ENCODE peak calls at places on chromosomes 16 and 17, in four cellular contexts. D is cardiac muscle cell, N is left ventricle myocardium inferior, U is esophagus squamous epithelium. G is an unnamed sample.

GRCh38 chr17:10875984-10876555 is 38.2 kb upstream of the PIRT start:
- DNase-seq in D (peak), U (no peak), N (no peak), G (peak)

GRCh38 chr16:48408688-48409087 is 23.5 kb upstream of the SIAH1 start:
- DNase-seq in U (no peak), D (no peak), N (peak), G (no peak)

GRCh38 chr16:19885456-19886060 is 910 bp upstream of the GPRC5B start:
- DNase-seq in N (peak), U (no peak), D (no peak), G (peak)

GRCh38 chr17:72301887-72302286 is 181.1 kb downstream of the SOX9 start:
- DNase-seq in D (no peak), U (no peak), N (peak), G (no peak)

GRCh38 chr17:82098939-82099765 is 1.1 kb upstream of the FASN start:
- DNase-seq in N (no peak), U (no peak), D (no peak), G (no peak)

GRCh38 chr16:69845181-69845580 is 83.0 kb downstream of the WWP2 start:
- DNase-seq in D (no peak), N (no peak), U (no peak), G (no peak)

GRCh38 chr17:5234645-5235576 is at the start of gene SCIMP:
- DNase-seq in N (peak), D (no peak), U (no peak), G (no peak)

GRCh38 chr16:55297062-55297909 is 26.7 kb upstream of the IRX6 start:
- DNase-seq in D (no peak), U (no peak), N (no peak), G (no peak)

GRCh38 chr17:31251618-31252328 is 45.3 kb downstream of the OMG start:
- DNase-seq in N (no peak), D (no peak), U (no peak), G (no peak)

GRCh38 chr17:4974064-4974670 is 6.5 kb upstream of the SPAG7 start:
- DNase-seq in N (peak), U (no peak), D (peak), G (no peak)

GRCh38 chr16:85391175-85391707 is 221.9 kb upstream of the GSE1 start:
- DNase-seq in N (no peak), U (no peak), D (no peak), G (peak)

GRCh38 chr17:66715745-66716156 is 119.2 kb upstream of the CACNG5 start:
- DNase-seq in N (no peak), D (peak), U (no peak), G (peak)

GRCh38 chr16:22077700-22078313 is 14.5 kb upstream of the VWA3A start:
- DNase-seq in N (peak), U (no peak), D (peak), G (peak)

DNA sequence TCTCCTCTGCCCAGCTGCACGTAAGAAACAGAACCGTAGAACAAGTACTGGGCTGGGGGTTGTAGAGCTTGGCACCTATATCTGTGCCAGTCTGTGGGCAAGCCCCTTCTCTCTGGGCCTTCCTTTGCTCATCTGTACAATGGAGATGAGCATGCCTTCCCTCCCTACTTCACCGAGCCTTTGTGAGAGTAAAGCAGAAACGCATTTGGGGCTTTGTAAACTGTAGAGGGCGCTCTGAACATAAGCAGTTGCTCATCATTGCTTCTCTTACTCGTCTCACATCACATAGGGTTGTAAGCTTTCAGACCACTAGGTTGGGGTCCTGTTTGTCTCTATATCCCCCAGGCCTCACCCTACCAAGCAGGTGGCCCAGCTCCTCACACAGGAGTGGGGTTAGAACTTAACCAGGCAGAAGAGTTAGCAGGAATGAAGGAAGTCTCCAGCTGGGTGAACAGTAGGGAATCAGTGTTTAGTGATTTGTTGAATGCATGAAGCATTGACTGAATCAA is 15.1 kb downstream of the SAMD14 start:
- DNase-seq in N (no peak), U (no peak), D (peak), G (peak)
- TF ChIP-seq CTCF in N (peak), U (peak), D (peak), G (no peak)

DNA sequence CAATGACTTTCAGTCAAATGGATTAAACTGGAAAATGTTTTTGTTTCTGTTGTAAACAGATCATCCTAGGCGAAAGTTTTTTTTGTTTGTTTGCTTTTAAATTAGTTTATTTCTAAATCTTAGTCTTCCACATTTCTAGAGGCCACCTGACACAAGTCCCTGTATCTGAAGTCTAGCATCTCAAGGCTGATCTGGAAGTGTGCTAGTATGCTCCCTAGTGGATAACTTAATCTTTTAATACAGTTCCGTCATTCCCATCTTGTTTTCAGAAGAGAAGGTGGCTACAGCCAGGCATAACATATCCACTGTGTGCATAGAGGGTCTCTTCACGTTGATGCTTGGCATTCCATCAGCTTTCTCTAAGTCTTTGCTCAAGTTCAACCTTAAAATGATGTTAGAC is 7.6 kb downstream of the IFT20 start:
- DNase-seq in D (no peak), U (no peak), N (no peak), G (no peak)
- TF ChIP-seq CTCF in D (no peak), U (no peak), N (no peak), G (no peak)

GRCh38 chr16:17474572-17474971 is 3.8 kb upstream of the XYLT1 start:
- DNase-seq in N (no peak), D (no peak), U (no peak), G (no peak)
- TF ChIP-seq CTCF in N (no peak), D (no peak), U (no peak), G (no peak)

DNA sequence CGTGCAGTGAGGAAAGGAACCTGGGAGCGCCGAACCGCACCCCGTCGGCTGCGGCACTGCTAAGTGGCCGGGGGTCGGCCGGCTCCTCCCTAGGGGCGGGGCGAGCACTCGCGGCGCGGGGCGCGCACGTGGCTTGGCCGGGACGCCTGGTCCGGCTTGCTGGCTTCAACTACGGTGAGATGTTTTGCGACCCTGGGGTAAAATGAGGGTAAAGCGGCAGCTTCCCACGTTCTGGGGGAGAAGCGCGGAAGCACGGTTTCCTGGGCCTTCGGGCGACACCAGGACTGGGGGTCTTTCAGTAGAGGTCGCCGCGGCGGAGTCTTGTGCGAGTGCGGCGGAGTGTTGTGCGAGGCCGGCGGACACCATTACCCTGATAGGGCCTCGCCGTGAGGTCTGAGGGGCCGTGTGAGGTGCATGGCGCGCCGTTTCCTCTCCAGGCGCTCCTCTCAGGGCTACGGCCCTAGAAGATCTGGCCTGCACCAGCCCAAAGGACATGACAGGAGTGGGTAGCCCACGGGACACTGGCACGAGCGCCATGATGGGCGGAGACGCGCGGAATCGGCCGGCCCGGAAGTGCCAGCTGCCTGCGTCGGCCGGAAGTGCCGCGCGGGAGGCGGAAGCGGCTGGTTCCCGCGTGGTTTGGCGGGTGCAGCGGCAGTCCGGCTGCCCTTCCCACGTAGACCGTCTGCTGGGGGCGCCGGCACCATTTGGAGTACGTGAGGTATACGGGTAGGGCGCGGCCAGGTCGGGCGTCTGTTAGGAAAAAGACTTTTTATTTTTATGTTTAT is at the start of gene PIGW:
- DNase-seq in U (peak), N (peak), D (peak), G (peak)
- TF ChIP-seq CTCF in U (no peak), N (no peak), D (peak), G (no peak)

G was measured in endothelial cell.